ENCODE peak calls at places on chromosome 10, in six cellular contexts. M is NB4, K is erythroblast, E is adrenal gland, Y is upper lobe of left lung, S is K562. F is an unnamed sample.

GRCh38 chr10:6046458-6047325 is 15.5 kb downstream of the IL2RA start:
- DNase-seq in M (no peak), K (no peak), E (no peak), Y (no peak), S (no peak), F (peak)

GRCh38 chr10:109823196-109823595 is 100.1 kb downstream of the XPNPEP1 start:
- DNase-seq in M (no peak), K (no peak), E (no peak), Y (no peak), S (no peak), F (no peak)

GRCh38 chr10:22320591-22321155 is at the start of gene BMI1:
- DNase-seq in M (peak), K (peak), E (peak), Y (peak), S (peak), F (peak)

GRCh38 chr10:329361-330099 is 194.3 kb downstream of the ZMYND11 start:
- DNase-seq in M (peak), K (no peak), E (peak), Y (no peak), S (no peak), F (peak)

GRCh38 chr10:11898033-11898371 is 74.8 kb downstream of the PROSER2 start:
- DNase-seq in M (no peak), K (no peak), E (no peak), Y (no peak), S (no peak), F (no peak)

GRCh38 chr10:43076311-43076875 is 476 bp upstream of the RET start:
- DNase-seq in M (peak), K (no peak), E (no peak), Y (peak), S (peak), F (no peak)

GRCh38 chr10:112389147-112389822 is 15.4 kb downstream of the ACSL5 start:
- DNase-seq in M (peak), K (no peak), E (no peak), Y (no peak), S (no peak), F (no peak)

GRCh38 chr10:11658801-11659368 is 47.4 kb upstream of the USP6NL start:
- DNase-seq in M (no peak), K (no peak), E (no peak), Y (no peak), S (no peak), F (no peak)

GRCh38 chr10:79056736-79057391 is 11.9 kb upstream of the ZMIZ1 start:
- DNase-seq in M (no peak), K (no peak), E (no peak), Y (no peak), S (no peak), F (peak)

GRCh38 chr10:124560377-124560776 is 98.8 kb downstream of the LHPP start:
- DNase-seq in M (no peak), K (no peak), E (no peak), Y (peak), S (no peak), F (peak)

GRCh38 chr10:49599546-49599945 is 10.6 kb upstream of the SLC18A3 start:
- DNase-seq in M (no peak), K (no peak), E (no peak), Y (no peak), S (no peak), F (no peak)

GRCh38 chr10:49598164-49598856 is 11.8 kb upstream of the SLC18A3 start:
- DNase-seq in M (no peak), K (no peak), E (no peak), Y (no peak), S (no peak), F (no peak)

GRCh38 chr10:49597426-49598163 is 12.5 kb upstream of the SLC18A3 start:
- DNase-seq in M (no peak), K (no peak), E (no peak), Y (no peak), S (no peak), F (no peak)

GRCh38 chr10:49600046-49600445 is 10.1 kb upstream of the SLC18A3 start:
- DNase-seq in M (no peak), K (no peak), E (no peak), Y (no peak), S (no peak), F (no peak)

DNA sequence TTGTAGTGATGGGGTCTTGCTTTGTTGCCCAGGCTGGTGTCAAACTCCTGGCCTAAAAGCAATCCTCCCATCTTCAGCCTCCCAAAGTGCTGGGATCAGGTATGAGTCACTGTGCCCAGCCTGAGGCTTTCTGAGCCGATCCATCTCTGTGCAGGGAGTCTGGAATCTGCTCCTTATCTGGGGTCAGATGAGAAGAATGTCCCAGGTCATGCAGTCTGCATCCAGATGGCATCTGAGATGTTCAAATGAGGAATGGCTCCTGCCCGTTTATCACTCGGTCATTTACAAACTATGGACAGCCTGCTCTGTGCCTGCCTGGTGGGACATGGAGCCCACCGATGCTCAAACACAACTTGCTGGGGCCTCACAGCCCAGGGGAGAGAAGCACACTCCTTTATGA is 11.1 kb upstream of the SLC18A3 start:
- DNase-seq in M (no peak), K (no peak), E (no peak), Y (no peak), S (no peak), F (no peak)
- TF ChIP-seq POLR2A in M (no peak), K (no peak), E (no peak), Y (no peak), S (no peak), F (no peak)

DNA sequence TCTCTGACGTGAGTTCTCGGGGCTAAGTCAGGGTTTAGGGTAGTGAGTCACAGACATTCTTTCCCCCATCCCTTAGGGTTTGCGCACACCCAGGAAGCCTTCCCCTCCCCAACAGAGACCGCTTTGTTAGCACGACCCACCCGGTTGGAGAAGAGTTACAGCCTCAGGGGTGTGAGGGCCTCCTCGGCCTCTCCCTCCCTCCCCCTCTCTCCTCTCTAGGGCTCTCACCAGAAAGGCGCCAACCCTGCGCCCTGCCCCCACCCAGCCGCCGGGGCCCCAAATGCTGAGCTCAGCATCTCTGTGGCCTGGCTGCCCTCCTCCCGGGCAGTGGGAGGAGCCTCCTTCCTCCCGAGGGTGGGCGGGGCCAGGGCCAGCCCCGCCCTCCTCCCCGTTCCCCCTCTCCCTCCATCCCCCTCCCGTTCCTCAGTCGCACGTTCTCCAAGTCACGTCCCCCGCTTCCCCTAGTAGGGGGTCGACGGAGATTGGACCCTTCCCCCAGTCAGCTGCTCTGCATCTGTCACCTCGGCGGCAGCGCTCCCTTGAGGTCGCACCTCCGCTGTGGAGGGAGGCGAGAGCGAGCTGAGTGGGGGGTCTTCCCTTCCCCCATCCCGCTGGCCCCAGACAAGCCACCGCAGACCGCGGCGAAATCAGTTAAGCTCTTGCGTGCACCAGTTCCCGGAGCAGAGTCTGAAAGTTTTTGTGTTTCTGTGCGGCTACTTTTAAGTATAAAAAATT is 13.0 kb upstream of the DDIT4 start:
- DNase-seq in M (peak), K (peak), E (peak), Y (peak), S (peak), F (peak)
- TF ChIP-seq POLR2A in M (peak), K (peak), E (no peak), Y (no peak), S (peak), F (peak)

GRCh38 chr10:96832721-96833219 is 672 bp downstream of the LCOR start:
- DNase-seq in M (peak), K (peak), E (peak), Y (peak), S (no peak), F (peak)
- TF ChIP-seq POLR2A in M (peak), K (no peak), E (peak), Y (no peak), S (no peak), F (no peak)

GRCh38 chr10:86966008-86966654 is 2.2 kb upstream of the ADIRF start:
- DNase-seq in M (no peak), K (no peak), E (no peak), Y (no peak), S (no peak), F (peak)
- TF ChIP-seq POLR2A in M (no peak), K (no peak), E (no peak), Y (no peak), S (no peak), F (no peak)

DNA sequence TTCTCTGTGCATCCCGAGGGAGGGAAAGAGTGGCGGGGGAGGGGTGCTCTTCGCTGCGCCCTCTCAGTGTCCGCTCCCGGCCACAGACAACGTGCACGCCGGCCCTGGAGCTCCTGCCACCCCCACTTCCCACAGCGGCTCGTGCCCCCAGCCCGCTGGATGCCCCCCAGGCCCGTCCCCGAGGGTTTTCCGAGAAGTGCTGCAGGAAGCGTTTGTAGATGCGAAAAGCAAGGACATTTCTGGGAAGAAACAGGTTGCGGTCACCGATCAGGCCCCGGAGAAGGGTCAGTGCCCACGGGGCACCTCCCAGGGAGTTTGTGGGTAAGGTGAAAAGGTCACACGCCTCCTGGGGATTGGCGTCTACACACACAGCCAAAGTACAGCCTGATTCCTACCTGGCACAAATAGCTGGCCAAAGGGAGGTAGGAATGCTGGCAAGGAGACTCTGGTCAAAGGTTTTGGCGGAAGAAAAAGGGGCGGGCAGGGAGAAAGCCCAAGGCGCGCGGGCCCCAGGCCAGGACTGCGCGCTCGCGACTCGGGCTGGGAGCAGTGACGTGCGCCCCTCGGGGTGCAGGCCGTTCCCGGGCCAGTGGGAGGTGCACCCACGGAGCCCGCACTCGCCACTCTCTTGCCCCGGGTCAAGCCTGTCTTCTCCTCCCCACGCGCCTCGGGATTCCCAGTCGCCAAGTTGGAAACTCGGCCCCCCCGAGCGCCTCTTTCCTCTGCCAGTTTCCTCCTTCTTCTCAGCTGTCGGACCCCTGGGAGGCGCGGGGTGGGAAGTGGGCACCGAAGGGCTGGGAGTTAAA is 1.5 kb upstream of the NRP1 start:
- DNase-seq in M (peak), K (no peak), E (peak), Y (peak), S (no peak), F (peak)
- TF ChIP-seq POLR2A in M (no peak), K (no peak), E (no peak), Y (peak), S (no peak), F (no peak)

DNA sequence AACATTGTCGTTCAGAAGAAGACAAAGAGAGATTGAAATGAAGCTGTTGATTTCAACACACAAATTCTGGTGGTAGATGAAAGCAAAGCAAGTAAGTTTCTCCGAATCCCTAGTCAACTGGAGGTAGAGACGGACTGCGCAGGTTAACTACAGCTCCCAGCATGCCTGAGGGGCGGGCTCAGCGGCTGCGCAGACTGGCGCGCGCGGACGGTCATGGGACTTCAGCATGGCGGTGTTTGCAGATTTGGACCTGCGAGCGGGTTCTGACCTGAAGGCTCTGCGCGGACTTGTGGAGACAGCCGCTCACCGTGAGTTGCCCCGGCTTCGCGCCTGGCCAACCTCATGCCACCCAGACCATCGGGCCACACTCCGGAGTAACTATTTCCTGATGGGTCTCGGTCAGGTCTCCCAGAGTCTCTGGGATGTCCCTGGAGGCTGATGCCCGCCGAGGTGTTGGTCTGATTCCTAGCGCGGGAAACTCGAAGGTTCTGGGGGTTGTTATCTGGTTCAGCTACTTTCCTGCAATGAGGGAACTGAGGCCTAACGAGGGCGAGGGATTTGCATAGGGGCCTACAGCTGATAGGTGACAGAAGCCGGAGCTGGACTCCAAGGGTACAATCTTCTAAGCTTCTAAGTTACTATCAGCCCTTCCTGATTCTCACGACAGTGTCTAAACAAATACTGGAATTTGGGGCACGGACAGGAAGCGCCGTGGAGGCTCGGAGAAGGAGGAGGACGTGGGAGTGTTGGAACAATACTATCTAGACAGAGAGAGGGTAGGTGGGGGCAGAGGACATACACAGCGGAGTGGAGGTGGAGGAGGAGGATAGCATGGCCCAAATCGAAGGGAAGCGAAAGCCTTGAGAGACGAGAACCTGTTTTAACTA is at the start of gene RPP30:
- DNase-seq in M (peak), K (peak), E (peak), Y (peak), S (peak), F (peak)
- TF ChIP-seq POLR2A in M (peak), K (peak), E (no peak), Y (peak), S (peak), F (no peak)

DNA sequence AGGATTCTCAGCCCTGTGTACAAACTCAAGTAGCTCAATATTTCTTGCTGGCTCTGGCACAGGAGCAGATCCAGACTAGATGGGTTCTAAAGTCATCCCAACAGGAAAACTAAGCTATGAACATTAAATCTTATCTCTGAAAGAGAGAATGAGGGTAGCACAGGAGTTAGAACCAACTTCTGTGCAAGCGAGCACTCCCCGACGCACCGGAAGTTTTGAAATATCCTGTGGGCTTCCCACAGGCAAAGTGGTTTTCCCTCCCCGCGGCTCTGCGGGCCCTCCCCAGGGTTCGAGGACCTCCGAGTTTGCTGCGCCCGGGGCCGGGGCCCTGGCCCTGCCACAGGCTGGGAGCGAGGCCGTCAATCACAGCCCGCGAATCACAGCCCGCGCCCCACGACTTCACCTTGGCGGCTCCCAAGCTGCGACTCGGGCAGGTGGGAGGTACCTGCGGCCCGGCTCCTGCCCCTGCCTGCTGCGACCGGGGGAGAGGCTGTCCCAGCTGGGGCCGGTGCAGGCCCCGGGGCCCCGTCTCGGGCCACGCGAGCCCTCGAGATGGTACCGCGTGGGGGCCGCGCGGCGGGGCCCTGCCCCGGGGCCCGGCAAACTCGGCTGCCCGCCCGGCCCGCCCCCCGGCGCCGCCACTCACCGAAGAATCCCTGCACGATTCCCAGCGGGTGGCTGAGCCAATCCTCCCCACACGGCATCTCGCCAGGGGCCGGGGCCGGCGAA is 598 bp downstream of the MCMBP start:
- DNase-seq in M (peak), K (peak), E (peak), Y (peak), S (no peak), F (peak)
- TF ChIP-seq POLR2A in M (no peak), K (no peak), E (no peak), Y (no peak), S (no peak), F (no peak)

DNA sequence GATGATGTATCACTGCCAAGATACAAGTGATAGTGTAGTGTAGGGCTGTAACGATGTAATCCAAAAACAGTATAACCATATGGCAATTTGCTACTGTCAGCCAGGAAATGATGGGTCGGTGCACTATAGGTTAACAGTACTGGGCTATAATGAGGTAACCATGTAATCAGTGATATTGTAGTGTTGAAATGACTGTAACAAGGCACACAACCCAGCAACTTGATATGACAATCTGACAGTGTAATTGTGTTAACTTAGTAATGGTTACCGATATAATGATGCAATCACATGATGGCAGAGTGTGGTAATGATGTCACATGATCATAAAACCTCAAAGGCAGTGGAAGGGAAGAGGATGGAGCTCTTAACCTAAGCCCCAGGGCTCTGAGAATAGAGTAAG is 73.8 kb upstream of the SLF2 start:
- DNase-seq in M (peak), K (no peak), E (no peak), Y (no peak), S (no peak), F (no peak)
- TF ChIP-seq POLR2A in M (no peak), K (no peak), E (no peak), Y (no peak), S (no peak), F (no peak)

DNA sequence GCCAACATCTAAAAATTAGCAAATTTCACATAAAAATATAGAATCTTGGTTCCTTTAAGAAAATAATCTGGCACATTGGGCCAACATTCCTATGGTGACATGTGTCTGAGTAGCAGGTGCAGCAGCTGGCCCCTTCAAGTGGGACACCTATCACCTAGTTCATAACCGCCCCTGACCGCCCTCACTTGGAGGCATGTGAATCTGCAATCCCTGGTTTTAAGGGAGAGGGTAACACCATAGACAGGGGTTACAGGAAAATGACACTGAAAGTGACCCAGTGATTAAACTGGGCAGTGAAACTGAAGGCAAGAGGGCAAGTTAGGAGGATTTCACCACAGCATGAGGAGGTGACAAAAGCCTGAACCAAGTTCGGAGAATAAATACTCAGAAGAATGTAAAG is 1.1 kb downstream of the RSU1 start:
- DNase-seq in M (peak), K (peak), E (no peak), Y (no peak), S (peak), F (no peak)
- TF ChIP-seq POLR2A in M (no peak), K (no peak), E (no peak), Y (no peak), S (no peak), F (no peak)

GRCh38 chr10:102602272-102603045 is 41.8 kb upstream of the TRIM8 start:
- DNase-seq in M (no peak), K (no peak), E (no peak), Y (no peak), S (no peak), F (peak)
- TF ChIP-seq POLR2A in M (no peak), K (no peak), E (no peak), Y (no peak), S (no peak), F (no peak)

F was measured in sigmoid colon.